ENCODE peak calls at places on chromosomes 1 and 21, in six cellular contexts. Q, Y, X, L, K and P are unnamed samples. For H3K36me3, the result is how much of the 10 kb centered on the place peaks cover.

GRCh38 chr1:168234846-168235547 is 9.2 kb downstream of the SFT2D2 start:
- DNase-seq in Q (peak), Y (peak), X (peak), L (no peak), K (peak), P (peak)

GRCh38 chr1:240004086-240004749 is 87.5 kb upstream of the FMN2 start:
- DNase-seq in Q (peak), Y (no peak), X (peak), L (no peak), K (peak), P (peak)

GRCh38 chr1:172647110-172647564 is 11.8 kb upstream of the FASLG start:
- DNase-seq in Q (no peak), Y (peak), X (no peak), L (no peak), K (peak), P (no peak)

GRCh38 chr1:248840946-248841345 is 2.9 kb downstream of the ZNF672 start:
- DNase-seq in Q (no peak), Y (no peak), X (no peak), L (no peak), K (no peak), P (no peak)

GRCh38 chr1:152870831-152871730 is 7.0 kb upstream of the SMCP start:
- DNase-seq in Q (peak), Y (peak), X (peak), L (no peak), K (peak), P (peak)

GRCh38 chr21:28644762-28645161 is 347.9 kb downstream of the LTN1 start:
- DNase-seq in Q (no peak), Y (no peak), X (no peak), L (no peak), K (no peak), P (no peak)

GRCh38 chr1:28755701-28756100 is 19.0 kb downstream of the YTHDF2 start:
- DNase-seq in Q (no peak), Y (peak), X (no peak), L (no peak), K (peak), P (no peak)

GRCh38 chr1:169676001-169676400 is 35.4 kb downstream of the SELL start:
- DNase-seq in Q (no peak), Y (peak), X (no peak), L (no peak), K (peak), P (no peak)

GRCh38 chr1:16026723-16027484 is 5.1 kb downstream of the CLCNKA start:
- DNase-seq in Q (peak), Y (no peak), X (peak), L (no peak), K (no peak), P (no peak)

GRCh38 chr1:184185346-184185745 is 133.8 kb downstream of the TSEN15 start:
- DNase-seq in Q (no peak), Y (no peak), X (no peak), L (no peak), K (no peak), P (no peak)

GRCh38 chr1:184188091-184188490 is 136.6 kb downstream of the TSEN15 start:
- DNase-seq in Q (no peak), Y (no peak), X (no peak), L (no peak), K (peak), P (no peak)

GRCh38 chr1:184189361-184189760 is 137.8 kb downstream of the TSEN15 start:
- DNase-seq in Q (no peak), Y (no peak), X (no peak), L (no peak), K (no peak), P (no peak)

GRCh38 chr1:184186167-184186566 is 134.6 kb downstream of the TSEN15 start:
- DNase-seq in Q (no peak), Y (no peak), X (no peak), L (no peak), K (no peak), P (no peak)

DNA sequence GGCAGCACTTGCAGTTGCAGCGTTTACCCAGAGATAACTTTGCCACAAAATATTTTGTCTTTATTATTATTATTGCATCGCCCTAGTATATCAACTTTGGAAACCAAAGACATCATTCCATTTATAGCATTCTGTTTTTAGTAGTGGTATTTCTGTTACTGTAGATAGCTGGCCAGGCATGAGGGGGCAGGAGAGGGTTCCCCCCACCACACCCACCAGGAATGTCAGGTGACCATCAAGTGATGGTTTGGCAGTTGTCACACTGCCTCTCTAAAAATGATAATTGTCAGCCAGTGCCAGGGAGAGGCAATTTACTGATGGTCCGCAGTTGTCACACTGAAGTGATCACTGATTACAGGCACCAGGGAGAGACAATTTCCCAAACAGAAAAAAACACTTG is 135.6 kb downstream of the TSEN15 start:
- DNase-seq in Q (no peak), Y (no peak), X (no peak), L (peak), K (no peak), P (no peak)
- H3K36me3 ChIP-seq in Q (under half), Y (under half), X (under half), L (under half), K (under half), P (under half)

DNA sequence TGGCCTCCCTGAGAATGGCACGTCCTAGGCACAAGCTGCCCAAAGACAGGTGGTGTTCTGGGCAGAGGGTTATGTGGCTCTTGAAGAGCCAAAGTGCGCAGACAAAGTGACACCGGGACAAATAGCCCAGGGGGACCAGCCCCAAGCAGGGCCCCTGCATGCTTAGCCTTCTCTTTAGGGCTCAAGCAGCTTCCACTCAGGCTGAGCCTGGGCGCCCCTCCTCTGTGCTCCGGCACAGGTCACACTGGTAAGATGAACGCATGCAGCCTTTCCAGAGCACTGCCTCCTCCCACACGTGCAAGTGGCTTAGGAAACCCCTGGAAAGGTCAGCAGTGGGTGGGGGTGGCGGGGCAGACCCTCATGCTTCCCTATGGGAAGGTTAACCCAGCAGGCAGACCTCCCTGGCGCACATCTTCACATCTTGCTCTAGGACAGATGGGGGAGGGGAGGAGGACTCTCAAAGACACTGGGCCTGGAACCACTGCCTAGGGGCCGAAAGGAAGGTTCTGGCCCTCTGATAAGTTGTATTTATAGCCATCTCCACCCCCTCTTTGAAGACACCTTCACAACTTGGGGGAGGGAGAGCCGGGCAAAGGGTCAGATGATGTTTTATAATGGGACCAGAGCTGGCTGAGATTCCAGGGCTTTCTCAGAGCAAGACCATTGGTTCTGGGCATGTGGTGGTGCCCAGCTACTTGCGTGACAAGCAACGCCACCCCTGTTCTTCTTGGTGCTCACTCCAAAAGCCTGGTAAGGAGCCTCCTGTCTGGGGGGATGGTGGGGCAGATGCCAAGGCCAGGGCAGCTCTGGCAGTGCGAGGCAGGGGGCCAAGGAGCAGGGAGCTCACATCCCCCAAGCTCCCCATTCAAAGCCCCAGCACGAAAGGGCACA is 5.5 kb downstream of the KLHL21 start:
- DNase-seq in Q (no peak), Y (no peak), X (peak), L (no peak), K (no peak), P (no peak)
- H3K36me3 ChIP-seq in Q (under half), Y (under half), X (under half), L (half or more), K (half or more), P (under half)

GRCh38 chr1:150692720-150693119 is 4.2 kb downstream of the GOLPH3L start:
- DNase-seq in Q (no peak), Y (no peak), X (no peak), L (no peak), K (peak), P (no peak)
- H3K36me3 ChIP-seq in Q (under half), Y (under half), X (under half), L (half or more), K (under half), P (under half)

GRCh38 chr1:77565321-77565720 is 117.1 kb downstream of the ZZZ3 start:
- DNase-seq in Q (no peak), Y (no peak), X (no peak), L (no peak), K (no peak), P (no peak)
- H3K36me3 ChIP-seq in Q (under half), Y (under half), X (under half), L (half or more), K (under half), P (under half)

DNA sequence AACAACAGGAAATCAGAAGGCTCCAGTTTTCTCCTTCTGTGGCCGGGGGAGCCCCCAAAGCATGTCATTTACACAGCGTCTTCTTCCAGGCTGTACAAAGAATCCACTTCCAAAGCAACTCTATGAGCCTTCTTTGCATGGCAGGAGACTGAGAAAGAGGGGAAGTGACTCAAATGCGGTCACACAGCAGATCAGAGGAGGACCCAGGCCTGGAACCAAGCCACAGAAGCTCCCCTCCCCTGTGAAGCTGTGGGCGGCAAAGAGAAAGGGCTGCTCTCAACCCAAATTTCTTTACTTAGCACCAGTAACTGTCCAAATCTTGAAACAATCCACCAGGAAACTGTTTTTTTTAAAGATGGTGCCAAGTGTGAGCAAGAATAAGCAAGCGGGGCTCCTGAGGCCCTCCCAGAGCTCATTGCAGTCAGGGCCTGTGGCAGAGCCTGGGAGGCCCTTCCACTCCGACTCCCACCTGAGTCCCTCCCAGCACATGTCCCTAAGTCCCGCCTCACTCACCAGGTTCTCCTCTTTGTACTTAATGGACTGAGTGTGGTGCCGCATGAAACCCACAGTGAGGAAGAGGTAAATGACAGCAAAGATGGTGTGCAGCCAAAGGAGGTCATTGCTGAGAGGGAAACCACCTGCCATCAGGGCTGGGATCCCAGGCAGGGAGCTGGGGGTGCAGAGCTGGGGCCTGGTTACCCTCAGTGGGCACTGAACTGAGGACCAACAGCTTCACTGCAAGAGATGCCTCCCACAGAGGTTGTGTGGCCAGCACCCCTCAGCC is 15.9 kb downstream of the TMEM63A start:
- DNase-seq in Q (no peak), Y (peak), X (no peak), L (no peak), K (peak), P (no peak)
- H3K36me3 ChIP-seq in Q (under half), Y (under half), X (under half), L (half or more), K (under half), P (under half)

GRCh38 chr1:113091988-113092602 is 19.1 kb downstream of the LRIG2 start:
- DNase-seq in Q (no peak), Y (no peak), X (no peak), L (no peak), K (peak), P (no peak)
- H3K36me3 ChIP-seq in Q (under half), Y (under half), X (under half), L (under half), K (under half), P (under half)

DNA sequence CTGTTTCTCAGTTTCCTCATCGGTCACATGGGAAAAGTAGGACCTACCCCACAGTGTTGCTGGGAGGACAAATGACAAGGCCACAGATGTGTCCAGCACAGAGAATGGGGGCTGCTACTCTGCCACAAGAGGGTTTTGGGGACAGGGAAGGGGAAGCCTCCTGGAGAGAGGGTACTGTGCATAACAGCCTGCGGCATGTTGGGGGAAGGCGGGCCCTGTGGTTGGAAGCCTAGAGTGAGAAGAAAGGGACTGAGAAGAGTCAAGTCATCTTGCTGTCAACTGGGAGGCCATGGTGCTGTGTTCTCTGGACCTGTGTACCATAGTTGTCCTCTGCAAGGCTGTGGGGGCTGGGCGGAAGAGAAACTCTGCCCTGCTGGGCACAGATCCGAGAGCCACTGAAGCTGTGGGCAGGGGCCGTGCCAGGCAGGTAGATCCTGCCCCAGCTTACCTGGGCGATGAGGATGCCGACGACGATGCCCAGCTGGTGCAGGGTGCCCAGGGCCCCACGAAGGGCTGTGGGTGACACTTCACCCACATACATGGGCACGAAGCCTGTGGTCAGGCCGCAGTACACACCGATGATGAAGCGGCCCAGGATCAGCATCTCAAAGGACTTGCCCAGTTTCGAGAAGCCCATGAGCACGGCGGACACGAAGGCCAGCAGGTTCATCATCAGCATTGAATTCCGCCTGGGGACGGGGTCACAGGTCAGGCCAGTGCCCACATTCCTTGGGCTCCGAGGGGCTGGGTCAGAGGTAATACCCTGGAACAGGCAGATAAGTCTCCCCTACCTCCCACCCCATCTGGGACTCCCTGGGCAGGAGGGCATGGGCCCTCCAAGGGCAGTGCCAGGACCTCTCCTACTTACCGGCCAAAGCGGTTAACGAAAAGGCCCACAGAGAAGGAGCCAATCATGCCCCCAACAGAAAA is 28.2 kb downstream of the SLC2A1 start:
- DNase-seq in Q (no peak), Y (no peak), X (no peak), L (no peak), K (no peak), P (no peak)
- H3K36me3 ChIP-seq in Q (under half), Y (under half), X (under half), L (under half), K (half or more), P (half or more)

DNA sequence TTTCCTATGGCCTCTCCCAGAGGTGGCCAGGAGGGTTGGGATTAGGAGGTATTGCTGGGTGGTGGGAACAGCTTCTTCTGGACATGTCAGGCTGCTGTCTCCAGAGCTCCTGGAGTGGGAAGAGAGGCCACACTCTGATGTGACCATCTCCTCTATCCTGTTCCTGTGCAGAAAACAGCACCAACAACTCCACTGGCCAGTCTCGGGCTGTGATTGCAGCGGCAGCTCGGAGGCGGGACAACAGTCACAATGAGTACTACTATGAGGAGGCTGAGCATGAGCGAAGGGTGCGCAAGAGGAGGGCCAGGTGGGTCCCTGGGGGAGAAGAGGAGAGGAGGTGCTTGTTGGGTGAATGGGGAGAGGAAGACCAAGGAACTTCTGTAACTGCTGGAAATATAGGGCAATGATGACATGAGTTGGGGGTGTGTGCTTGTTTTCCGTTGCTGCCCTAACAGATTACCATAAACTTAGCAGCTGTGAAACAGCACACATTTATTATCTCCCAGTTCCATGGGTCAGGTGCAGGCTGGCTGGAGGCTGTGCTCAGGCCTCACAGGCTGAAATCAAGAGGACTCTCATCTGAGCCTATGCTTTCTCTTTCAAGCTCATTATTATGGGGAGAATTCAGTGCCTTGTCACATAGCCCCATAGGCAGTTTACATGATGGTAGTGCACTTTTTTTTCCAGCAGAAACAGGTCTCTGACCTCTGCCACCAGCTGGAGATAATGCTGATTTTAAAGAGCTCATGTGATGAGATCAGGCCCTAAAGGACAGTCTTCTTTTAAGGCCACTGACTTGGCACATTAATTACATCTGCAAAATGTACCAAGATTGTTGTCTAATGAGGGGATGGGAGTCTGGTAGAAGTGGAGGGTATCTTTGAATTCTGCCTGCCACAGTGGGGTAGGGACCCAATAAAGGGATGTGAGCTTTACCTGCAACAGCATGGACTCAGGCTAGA is 20.8 kb downstream of the VANGL2 start:
- DNase-seq in Q (no peak), Y (no peak), X (no peak), L (no peak), K (no peak), P (no peak)
- H3K36me3 ChIP-seq in Q (under half), Y (under half), X (under half), L (under half), K (under half), P (under half)